ENCODE peak calls at places on chromosomes 2 and 18, in nine cellular contexts. F is kidney, T is colonic mucosa, X is MM.1S, S is adrenal gland, V is H9, M is prostate gland, Y is ovary, Z is esophagus squamous epithelium. L is an unnamed sample. For H3K4me1 and H3K9me3, the result is how much of the 10 kb centered on the place peaks cover.

GRCh38 chr2:85145116-85145820 is 12.1 kb downstream of the TCF7L1 start:
- DNase-seq in F (no peak), T (no peak), X (no peak), S (no peak), V (no peak), M (no peak), Y (no peak), Z (no peak), L (no peak)

GRCh38 chr2:105797298-105797819 is 52.6 kb downstream of the NCK2 start:
- DNase-seq in F (no peak), T (no peak), X (peak), S (no peak), V (no peak), M (no peak), Y (no peak), Z (no peak), L (no peak)

GRCh38 chr2:159684796-159685195 is 27.5 kb upstream of the MARCHF7 start:
- DNase-seq in F (no peak), T (no peak), X (no peak), S (no peak), V (no peak), M (no peak), Y (no peak), Z (no peak), L (no peak)

GRCh38 chr18:22219568-22220355 is 50.4 kb downstream of the GATA6 start:
- DNase-seq in F (no peak), T (no peak), X (no peak), S (no peak), V (peak), M (no peak), Y (no peak), Z (no peak), L (no peak)

GRCh38 chr2:24456610-24457556 is 34.2 kb upstream of the NCOA1 start:
- DNase-seq in F (peak), T (peak), X (no peak), S (peak), V (no peak), M (peak), Y (peak), Z (no peak), L (peak)

GRCh38 chr18:56538756-56539155 is 99.6 kb downstream of the TXNL1 start:
- DNase-seq in F (no peak), T (no peak), X (no peak), S (no peak), V (no peak), M (no peak), Y (no peak), Z (no peak), L (no peak)

GRCh38 chr2:7785700-7786099 is 868.5 kb downstream of the RNF144A start:
- DNase-seq in F (no peak), T (no peak), X (no peak), S (no peak), V (no peak), M (no peak), Y (no peak), Z (no peak), L (no peak)

GRCh38 chr2:200713704-200714064 is 98.0 kb upstream of the BZW1 start:
- DNase-seq in F (peak), T (no peak), X (no peak), S (no peak), V (no peak), M (no peak), Y (no peak), Z (no peak), L (no peak)

GRCh38 chr18:36382854-36383253 is 85.3 kb downstream of the FHOD3 start:
- DNase-seq in F (no peak), T (no peak), X (no peak), S (no peak), V (no peak), M (no peak), Y (no peak), Z (no peak), L (no peak)

GRCh38 chr2:239495175-239495574 is 94.4 kb upstream of the HDAC4 start:
- DNase-seq in F (peak), T (no peak), X (no peak), S (no peak), V (no peak), M (no peak), Y (no peak), Z (no peak), L (no peak)

GRCh38 chr2:68577183-68577582 is 66.2 kb upstream of the PROKR1 start:
- DNase-seq in F (no peak), T (no peak), X (no peak), S (no peak), V (no peak), M (no peak), Y (no peak), Z (no peak), L (no peak)

GRCh38 chr2:188984680-188985079 is 10.5 kb downstream of the COL3A1 start:
- DNase-seq in F (no peak), T (no peak), X (no peak), S (no peak), V (no peak), M (no peak), Y (peak), Z (no peak), L (no peak)

GRCh38 chr2:113234721-113235346 is 43.9 kb downstream of the PAX8 start:
- DNase-seq in F (no peak), T (no peak), X (no peak), S (no peak), V (no peak), M (no peak), Y (no peak), Z (no peak), L (no peak)

GRCh38 chr2:43024515-43024962 is 201.9 kb downstream of the ZFP36L2 start:
- DNase-seq in F (peak), T (peak), X (peak), S (peak), V (peak), M (peak), Y (peak), Z (no peak), L (peak)

GRCh38 chr2:222655406-222655747 is 515 bp downstream of the FARSB start:
- DNase-seq in F (no peak), T (no peak), X (no peak), S (no peak), V (no peak), M (no peak), Y (no peak), Z (no peak), L (no peak)

GRCh38 chr2:168596881-168597280 is 140.8 kb downstream of the CERS6 start:
- DNase-seq in F (no peak), T (no peak), X (no peak), S (no peak), V (no peak), M (no peak), Y (no peak), Z (no peak), L (no peak)

GRCh38 chr2:8258406-8258805 is 423.4 kb upstream of the ID2 start:
- DNase-seq in F (no peak), T (no peak), X (no peak), S (no peak), V (no peak), M (no peak), Y (no peak), Z (no peak), L (no peak)

GRCh38 chr2:38716185-38716584 is 35.0 kb downstream of the SRSF7 start:
- DNase-seq in F (no peak), T (no peak), X (no peak), S (no peak), V (no peak), M (no peak), Y (no peak), Z (no peak), L (no peak)

GRCh38 chr18:4433762-4434161 is 21.3 kb downstream of the DLGAP1 start:
- DNase-seq in F (no peak), T (no peak), X (no peak), S (no peak), V (no peak), M (no peak), Y (no peak), Z (no peak), L (no peak)

GRCh38 chr2:45120546-45120945 is 111.3 kb upstream of the SIX2 start:
- DNase-seq in F (no peak), T (no peak), X (no peak), S (no peak), V (no peak), M (no peak), Y (no peak), Z (no peak), L (no peak)

GRCh38 chr18:23890589-23890988 is 124.0 kb upstream of the TTC39C start:
- DNase-seq in F (no peak), T (no peak), X (no peak), S (no peak), V (no peak), M (no peak), Y (no peak), Z (no peak), L (no peak)

GRCh38 chr2:84900951-84901350 is 4.5 kb upstream of the TMSB10 start:
- DNase-seq in F (no peak), T (peak), X (no peak), S (no peak), V (no peak), M (no peak), Y (no peak), Z (no peak), L (no peak)

GRCh38 chr2:113888641-113889470 is 1.0 kb upstream of the ACTR3 start:
- DNase-seq in F (peak), T (peak), X (no peak), S (no peak), V (no peak), M (no peak), Y (no peak), Z (no peak), L (no peak)

GRCh38 chr2:134372611-134373131 is 118.8 kb downstream of the MGAT5 start:
- DNase-seq in F (no peak), T (no peak), X (no peak), S (no peak), V (no peak), M (no peak), Y (peak), Z (no peak), L (peak)

GRCh38 chr2:241009191-241009590 is 10.8 kb downstream of the SNED1 start:
- DNase-seq in F (peak), T (no peak), X (no peak), S (no peak), V (no peak), M (peak), Y (no peak), Z (no peak), L (peak)

GRCh38 chr18:60499675-60500074 is 127.1 kb upstream of the MC4R start:
- DNase-seq in F (no peak), T (no peak), X (no peak), S (no peak), V (no peak), M (no peak), Y (no peak), Z (no peak), L (no peak)

DNA sequence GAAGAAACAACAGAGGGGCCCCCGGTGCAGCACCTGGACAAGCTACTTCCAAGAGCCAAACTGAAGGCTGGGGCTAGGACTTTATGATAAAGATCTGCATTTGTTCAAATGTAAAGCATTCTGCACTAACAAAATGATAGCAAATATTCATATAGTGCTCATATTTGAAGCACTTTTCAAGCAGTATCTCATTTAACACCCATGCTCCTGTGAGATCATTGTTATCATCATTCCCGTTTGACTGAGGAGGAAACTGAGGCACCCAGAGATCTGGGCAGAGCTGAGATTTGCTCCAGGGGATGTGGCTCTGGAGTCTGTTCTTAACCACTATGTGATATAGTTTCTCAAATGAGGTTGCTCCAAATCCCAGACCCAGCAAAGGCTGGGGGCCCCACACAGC is 9.8 kb downstream of the KCTD1 start:
- DNase-seq in F (no peak), T (no peak), X (no peak), S (no peak), V (no peak), M (no peak), Y (no peak), Z (no peak), L (no peak)
- H3K4me1 ChIP-seq in F (under half), T (under half), X (under half), S (under half), V (under half), M (under half), Y (under half), Z (under half), L (under half)

GRCh38 chr2:63345285-63345633 is 243.0 kb downstream of the WDPCP start:
- DNase-seq in F (no peak), T (no peak), X (peak), S (no peak), V (no peak), M (no peak), Y (no peak), Z (no peak), L (no peak)
- H3K9me3 ChIP-seq in F (under half), T (under half), X (under half), S (under half), V (under half), M (under half), Y (under half), Z (under half), L (under half)

GRCh38 chr2:19667085-19667484 is 234.7 kb downstream of the TTC32 start:
- DNase-seq in F (no peak), T (no peak), X (peak), S (no peak), V (no peak), M (no peak), Y (no peak), Z (no peak), L (no peak)
- TF ChIP-seq CTCF in F (peak), T (no peak), X (peak), S (no peak), V (peak), M (no peak), Y (no peak), Z (no peak), L (no peak)

DNA sequence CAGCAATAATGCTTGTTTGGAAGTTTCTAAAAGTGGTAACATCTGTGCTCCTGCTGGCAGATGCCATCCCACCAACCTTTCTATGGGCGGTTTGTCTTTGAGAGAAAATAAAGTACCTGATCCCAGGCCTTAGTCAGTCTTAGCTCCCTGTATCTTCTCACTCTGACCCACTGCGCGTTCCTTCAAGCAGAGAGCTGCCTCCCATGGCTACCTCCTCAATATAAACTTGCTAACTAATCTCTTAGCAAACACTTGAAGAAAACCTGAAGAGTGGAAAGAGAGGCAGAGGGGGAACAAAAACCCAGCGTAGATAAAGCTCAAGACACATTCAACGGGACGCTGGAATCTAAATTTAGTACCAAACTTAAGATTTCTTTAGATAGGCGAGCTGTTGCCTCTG is 17.6 kb downstream of the ZEB2 start:
- DNase-seq in F (no peak), T (no peak), X (no peak), S (no peak), V (no peak), M (no peak), Y (no peak), Z (no peak), L (no peak)
- H3K4me1 ChIP-seq in F (under half), T (under half), X (under half), S (half or more), V (under half), M (under half), Y (under half), Z (under half), L (under half)

L was measured in psoas muscle.